ENCODE peak calls at places on chromosomes 1 and 21, in four cellular contexts. L, N, Y and K are unnamed samples.

GRCh38 chr21:14119038-14119437 is 91.7 kb downstream of the LIPI start:
- DNase-seq in Y (no peak), N (no peak), L (no peak), K (no peak)

GRCh38 chr1:20082772-20083171 is 12.8 kb downstream of the PLA2G5 start:
- DNase-seq in N (no peak), Y (no peak), L (no peak), K (no peak)

GRCh38 chr1:24387636-24388035 is 25.9 kb downstream of the STPG1 start:
- DNase-seq in Y (no peak), L (no peak), N (no peak), K (no peak)

GRCh38 chr1:43522776-43523480 is 7.8 kb upstream of the PTPRF start:
- DNase-seq in N (no peak), Y (peak), L (peak), K (peak)

GRCh38 chr1:41612953-41613352 is 128.5 kb upstream of the EDN2 start:
- DNase-seq in Y (no peak), N (no peak), L (peak), K (no peak)

GRCh38 chr1:201790261-201790660 is 38.7 kb upstream of the IPO9 start:
- DNase-seq in N (no peak), Y (no peak), L (peak), K (no peak)

GRCh38 chr1:181783208-181783607 is 278.3 kb downstream of the ZNF648 start:
- DNase-seq in N (no peak), Y (no peak), L (no peak), K (no peak)

GRCh38 chr1:168386949-168387586 is 106.4 kb downstream of the TBX19 start:
- DNase-seq in Y (no peak), N (peak), L (no peak), K (no peak)

GRCh38 chr1:33710989-33711388 is 152.9 kb upstream of the HMGB4 start:
- DNase-seq in Y (no peak), N (no peak), L (no peak), K (no peak)

GRCh38 chr21:46124926-46125845 is 27.3 kb downstream of the COL6A2 start:
- DNase-seq in N (peak), L (no peak), Y (no peak), K (no peak)